ENCODE peak calls at places on chromosomes 5 and 9, in seven cellular contexts. M is GM12865, Y is cardiac fibroblast, S is fibroblast of the aortic adventitia, U is fibroblast of mammary gland, Q is tibial artery, K is kidney epithelial cell. T is an unnamed sample.

GRCh38 chr5:158032246-158032645 is 173.3 kb upstream of the CLINT1 start:
- DNase-seq in U (no peak), K (no peak), M (no peak), Q (no peak), S (no peak), Y (no peak), T (no peak)

GRCh38 chr9:112169368-112169767 is 5.7 kb downstream of the SUSD1 start:
- DNase-seq in S (no peak), U (no peak), Q (no peak), M (no peak), Y (no peak), K (no peak), T (no peak)

GRCh38 chr9:91948423-91949292 is 1.4 kb downstream of the ROR2 start:
- DNase-seq in S (peak), Q (no peak), Y (peak), K (no peak), U (peak), M (no peak), T (no peak)

GRCh38 chr5:111820072-111820471 is 63.1 kb upstream of the NREP start:
- DNase-seq in S (no peak), K (no peak), Y (no peak), M (no peak), Q (no peak), U (peak), T (no peak)

GRCh38 chr5:14249258-14250093 is 106.3 kb downstream of the TRIO start:
- DNase-seq in M (no peak), Y (no peak), U (no peak), K (no peak), S (no peak), Q (no peak), T (no peak)

GRCh38 chr5:172427202-172427601 is 27.1 kb downstream of the SH3PXD2B start:
- DNase-seq in Q (no peak), S (no peak), M (no peak), Y (no peak), K (no peak), U (no peak), T (no peak)

GRCh38 chr9:113520109-113520642 is 56.6 kb downstream of the RGS3 start:
- DNase-seq in S (no peak), Q (no peak), Y (no peak), K (peak), M (peak), U (no peak), T (no peak)

GRCh38 chr5:106940986-106941385 is 729.8 kb downstream of the EFNA5 start:
- DNase-seq in M (no peak), K (peak), Y (no peak), Q (no peak), U (no peak), S (peak), T (peak)

GRCh38 chr5:4348418-4348817 is 752.8 kb downstream of the IRX1 start:
- DNase-seq in U (no peak), M (no peak), K (no peak), S (no peak), Q (no peak), Y (no peak), T (no peak)

GRCh38 chr9:121972501-121972981 is 120.6 kb downstream of the TTLL11 start:
- DNase-seq in M (peak), S (peak), U (peak), Q (no peak), K (peak), Y (peak), T (peak)

GRCh38 chr9:99090366-99091130 is 14.4 kb upstream of the TGFBR1 start:
- DNase-seq in K (no peak), Q (no peak), M (no peak), U (peak), Y (no peak), S (no peak), T (peak)

GRCh38 chr5:1139806-1140187 is 27.9 kb upstream of the SLC12A7 start:
- DNase-seq in S (no peak), U (no peak), M (peak), Y (no peak), Q (no peak), K (no peak), T (no peak)
- TF ChIP-seq CTCF in S (no peak), U (no peak), M (no peak), Y (no peak), Q (no peak), K (no peak), T (no peak)

DNA sequence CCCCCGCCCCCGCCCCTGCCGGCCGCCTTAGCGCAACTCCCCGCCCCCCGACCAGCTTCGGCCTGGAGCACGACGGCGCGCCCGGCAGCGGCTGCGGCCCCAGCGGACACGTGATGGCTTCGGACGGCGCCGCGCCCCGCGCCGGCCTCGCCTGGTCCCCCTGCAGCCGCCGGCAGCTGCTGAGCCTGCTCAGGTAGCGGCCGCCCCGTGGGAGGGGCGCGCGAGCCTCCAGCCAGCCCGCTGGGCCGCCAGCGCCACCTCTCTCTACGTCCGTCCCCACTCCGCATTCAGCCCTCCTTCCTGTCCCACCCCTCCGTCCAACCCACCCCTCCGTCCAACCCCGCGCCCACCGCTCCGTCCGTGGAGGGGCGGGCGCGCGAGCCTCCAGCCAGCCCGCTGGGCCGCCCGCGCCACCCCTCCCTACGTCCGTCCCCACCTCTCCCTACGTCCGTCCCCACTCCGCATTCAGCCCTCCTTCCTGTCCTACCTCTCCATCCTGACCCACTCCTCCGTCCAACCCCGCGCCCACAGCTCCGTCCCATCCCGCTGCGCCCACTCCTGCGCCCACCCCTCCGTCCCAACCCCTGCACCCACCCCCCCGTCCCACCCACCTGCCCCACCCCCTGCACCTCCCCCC is 6.5 kb downstream of the ADAMTS13 start:
- DNase-seq in U (no peak), M (peak), S (no peak), Q (no peak), K (no peak), Y (peak), T (peak)
- H3K4me3 ChIP-seq in U (no peak), M (no peak), S (peak), Q (peak), K (peak), Y (no peak), T (no peak)

GRCh38 chr9:137531099-137531765 is 19.0 kb downstream of the PNPLA7 start:
- DNase-seq in M (no peak), Y (no peak), U (no peak), K (no peak), Q (no peak), S (no peak), T (no peak)

GRCh38 chr9:137534256-137535119 is 15.7 kb downstream of the PNPLA7 start:
- DNase-seq in U (peak), Q (no peak), K (peak), S (peak), M (peak), Y (peak), T (peak)

GRCh38 chr9:137540536-137540935 is 9.7 kb downstream of the PNPLA7 start:
- DNase-seq in K (no peak), M (no peak), S (no peak), Y (no peak), Q (no peak), U (no peak), T (no peak)

GRCh38 chr9:137538058-137538457 is 12.1 kb downstream of the PNPLA7 start:
- DNase-seq in Q (no peak), M (no peak), S (no peak), Y (no peak), K (no peak), U (no peak), T (no peak)

GRCh38 chr9:137535120-137535428 is 15.1 kb downstream of the PNPLA7 start:
- DNase-seq in Y (no peak), S (no peak), M (no peak), U (no peak), Q (no peak), K (no peak), T (no peak)
- TF ChIP-seq CTCF in Y (no peak), S (no peak), M (no peak), U (no peak), Q (no peak), K (no peak), T (no peak)

GRCh38 chr9:14342746-14343145 is 28.8 kb upstream of the NFIB start:
- DNase-seq in M (no peak), K (no peak), Q (no peak), Y (no peak), U (no peak), S (no peak), T (no peak)

GRCh38 chr9:14343948-14344547 is 30.1 kb upstream of the NFIB start:
- DNase-seq in Y (no peak), U (no peak), K (no peak), S (no peak), M (no peak), Q (no peak), T (no peak)

GRCh38 chr9:14341437-14342133 is 27.6 kb upstream of the NFIB start:
- DNase-seq in M (no peak), K (no peak), U (no peak), Q (no peak), S (no peak), Y (no peak), T (no peak)

GRCh38 chr9:14344846-14345585 is 31.1 kb upstream of the NFIB start:
- DNase-seq in M (no peak), K (no peak), S (no peak), Q (no peak), U (no peak), Y (no peak), T (no peak)

DNA sequence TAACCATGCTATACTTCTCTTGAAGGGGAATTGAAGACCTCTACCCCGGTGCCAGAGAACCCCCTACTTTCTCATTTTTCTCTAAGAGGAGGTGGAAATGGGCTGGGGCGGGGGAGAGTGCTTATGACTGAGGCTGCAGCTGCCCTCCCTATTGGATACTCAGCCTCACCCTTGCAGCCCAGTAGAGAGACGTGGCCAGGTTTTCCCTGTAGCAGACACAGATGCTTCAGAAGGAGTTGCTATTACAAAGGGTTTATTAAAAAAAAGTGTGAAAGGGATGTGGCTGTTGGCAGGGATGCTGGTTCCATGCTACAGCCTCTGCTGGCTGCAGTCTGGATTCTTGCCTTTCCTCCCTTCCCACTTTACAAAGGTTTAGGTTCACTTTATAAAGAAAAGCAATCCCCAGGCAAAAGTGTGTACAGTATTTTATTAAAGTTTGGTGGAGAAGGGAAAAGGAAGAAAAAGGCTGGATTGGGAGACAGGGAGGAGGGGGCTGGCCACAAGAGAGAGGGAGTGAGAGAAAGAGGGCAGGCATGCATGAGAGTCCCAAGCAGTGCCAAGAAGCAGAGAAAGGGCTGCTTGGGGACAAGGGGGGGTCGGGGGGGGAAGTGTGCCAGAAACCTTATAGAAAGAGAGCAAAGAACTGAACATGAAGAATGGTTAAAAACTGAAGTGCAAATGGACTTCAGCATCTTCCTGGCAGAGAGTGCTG is 29.5 kb upstream of the NFIB start:
- DNase-seq in U (no peak), S (no peak), Y (no peak), K (no peak), Q (no peak), M (no peak), T (no peak)
- H3K4me3 ChIP-seq in U (no peak), S (no peak), Y (no peak), K (no peak), Q (peak), M (no peak), T (no peak)

DNA sequence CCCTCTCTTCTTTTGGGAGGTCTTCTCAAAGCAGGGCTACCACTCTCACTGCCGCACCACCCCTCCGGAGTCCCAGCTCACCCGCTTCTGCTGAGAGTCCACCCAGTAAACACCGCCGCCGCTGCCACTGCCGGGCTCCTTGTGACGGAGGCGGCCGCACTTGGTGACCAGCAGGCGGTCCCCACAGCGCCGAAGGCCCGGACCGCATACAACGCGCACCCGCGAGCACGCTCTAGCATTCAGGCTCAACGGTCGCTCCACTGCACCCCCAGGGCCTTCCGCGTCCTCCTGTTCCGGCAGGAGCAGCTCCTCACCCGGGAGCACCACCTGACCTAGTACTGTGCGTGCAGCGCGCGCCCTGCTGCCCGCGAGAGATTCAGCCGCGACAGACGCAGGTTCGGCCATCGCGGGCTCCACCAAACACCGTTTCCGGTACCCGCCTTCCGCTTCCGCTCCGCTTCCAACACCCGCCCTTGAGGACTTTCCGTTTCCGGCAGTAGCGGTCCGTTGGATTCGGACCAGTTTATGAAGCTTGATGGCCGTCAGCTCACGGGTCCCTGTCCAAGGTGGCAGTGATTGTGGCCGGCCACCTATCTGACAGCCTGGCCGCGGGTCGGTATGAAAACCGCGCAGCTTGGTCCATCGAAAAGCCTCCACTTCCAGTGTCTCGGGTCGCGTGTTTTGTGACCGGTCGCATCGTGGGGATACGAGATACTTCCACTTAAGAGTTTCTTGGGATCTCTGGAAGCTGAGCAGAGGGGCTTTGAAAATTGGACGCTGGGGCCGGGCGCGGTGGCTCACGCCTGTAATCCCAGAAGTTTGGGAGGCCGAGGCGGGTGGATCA is at the start of gene EXOSC3:
- DNase-seq in S (peak), Y (peak), K (peak), U (peak), M (peak), Q (peak), T (peak)
- TF ChIP-seq CTCF in S (no peak), Y (no peak), K (peak), U (no peak), M (no peak), Q (no peak), T (no peak)

GRCh38 chr5:150406120-150407096 is 6.3 kb downstream of the CD74 start:
- DNase-seq in S (no peak), U (no peak), Y (no peak), M (peak), K (no peak), Q (no peak), T (no peak)
- H3K4me3 ChIP-seq in S (no peak), U (no peak), Y (no peak), M (no peak), K (no peak), Q (no peak), T (no peak)

GRCh38 chr9:116116411-116116810 is 37.2 kb upstream of the PAPPA start:
- DNase-seq in M (no peak), Y (no peak), Q (no peak), S (peak), U (no peak), K (no peak), T (no peak)

GRCh38 chr9:116115731-116116353 is 37.7 kb upstream of the PAPPA start:
- DNase-seq in Y (peak), Q (no peak), S (peak), U (peak), K (no peak), M (no peak), T (peak)

GRCh38 chr9:116112236-116112635 is 41.4 kb upstream of the PAPPA start:
- DNase-seq in U (peak), K (no peak), S (peak), Q (no peak), Y (peak), M (no peak), T (peak)
- TF ChIP-seq CTCF in U (peak), K (peak), S (peak), Q (no peak), Y (peak), M (no peak), T (peak)

GRCh38 chr5:116297296-116297814 is 212.5 kb downstream of the COMMD10 start:
- DNase-seq in Y (no peak), U (no peak), M (no peak), K (no peak), S (no peak), Q (no peak), T (no peak)
- H3K4me3 ChIP-seq in Y (no peak), U (no peak), M (no peak), K (no peak), S (no peak), Q (no peak), T (no peak)

GRCh38 chr5:169860585-169860984 is 119.7 kb downstream of the INSYN2B start:
- DNase-seq in S (no peak), M (peak), Q (no peak), U (no peak), K (no peak), Y (no peak), T (no peak)

GRCh38 chr5:169861934-169862333 is 118.4 kb downstream of the INSYN2B start:
- DNase-seq in K (no peak), Y (peak), S (peak), Q (no peak), U (peak), M (no peak), T (peak)

GRCh38 chr5:169861433-169861832 is 118.9 kb downstream of the INSYN2B start:
- DNase-seq in K (no peak), U (no peak), M (no peak), Y (no peak), Q (no peak), S (no peak), T (no peak)

GRCh38 chr5:169864483-169864882 is 115.8 kb downstream of the INSYN2B start:
- DNase-seq in M (no peak), Y (no peak), S (no peak), K (no peak), U (no peak), Q (no peak), T (no peak)

GRCh38 chr5:169862348-169862905 is 117.9 kb downstream of the INSYN2B start:
- DNase-seq in K (no peak), Q (no peak), S (peak), M (no peak), U (no peak), Y (peak), T (no peak)
- TF ChIP-seq CTCF in K (no peak), Q (no peak), S (no peak), M (no peak), U (no peak), Y (no peak), T (no peak)